ENCODE peak calls at places on chromosomes 12 and 14, in five cellular contexts. One of them, this sample, is unnamed. For H3K4me1, the result is how much of the 10 kb centered on the place peaks cover.

GRCh38 chr12:45866299-45866698 is 124.1 kb downstream of the SCAF11 start:
- DNase-seq in uterus: no peak
- DNase-seq in prostate gland: no peak
- DNase-seq in CD4-positive, alpha-beta memory T cell: no peak
- DNase-seq in CD8-positive, alpha-beta T cell: no peak
- DNase-seq in this sample: no peak

GRCh38 chr14:105859717-105860614 is 333.6 kb downstream of the TMEM121 start:
- DNase-seq in uterus: peak
- DNase-seq in prostate gland: no peak
- DNase-seq in CD4-positive, alpha-beta memory T cell: peak
- DNase-seq in CD8-positive, alpha-beta T cell: peak
- DNase-seq in this sample: no peak

GRCh38 chr14:102505775-102506598 is 3.6 kb downstream of the ANKRD9 start:
- DNase-seq in prostate gland: no peak
- DNase-seq in CD4-positive, alpha-beta memory T cell: no peak
- DNase-seq in uterus: no peak
- DNase-seq in CD8-positive, alpha-beta T cell: no peak
- DNase-seq in this sample: no peak

GRCh38 chr14:85701763-85702162 is 171.8 kb downstream of the FLRT2 start:
- DNase-seq in prostate gland: no peak
- DNase-seq in CD8-positive, alpha-beta T cell: no peak
- DNase-seq in uterus: no peak
- DNase-seq in CD4-positive, alpha-beta memory T cell: no peak
- DNase-seq in this sample: no peak

GRCh38 chr12:48510111-48510510 is 15.3 kb upstream of the OR8S1 start:
- DNase-seq in uterus: no peak
- DNase-seq in prostate gland: no peak
- DNase-seq in CD4-positive, alpha-beta memory T cell: no peak
- DNase-seq in CD8-positive, alpha-beta T cell: no peak
- DNase-seq in this sample: no peak

GRCh38 chr12:103955811-103956514 is 9.7 kb upstream of the TDG start:
- DNase-seq in prostate gland: no peak
- DNase-seq in CD4-positive, alpha-beta memory T cell: no peak
- DNase-seq in CD8-positive, alpha-beta T cell: no peak
- DNase-seq in uterus: no peak
- DNase-seq in this sample: no peak

GRCh38 chr14:95311752-95312151 is 8.0 kb downstream of the CLMN start:
- DNase-seq in CD4-positive, alpha-beta memory T cell: no peak
- DNase-seq in uterus: no peak
- DNase-seq in CD8-positive, alpha-beta T cell: no peak
- DNase-seq in prostate gland: no peak
- DNase-seq in this sample: no peak

GRCh38 chr14:74908861-74909341 is 14.2 kb downstream of the RPS6KL1 start:
- DNase-seq in uterus: no peak
- DNase-seq in CD4-positive, alpha-beta memory T cell: no peak
- DNase-seq in prostate gland: no peak
- DNase-seq in CD8-positive, alpha-beta T cell: no peak
- DNase-seq in this sample: no peak

GRCh38 chr14:55780156-55780946 is 200.3 kb downstream of the KTN1 start:
- DNase-seq in CD8-positive, alpha-beta T cell: no peak
- DNase-seq in prostate gland: peak
- DNase-seq in CD4-positive, alpha-beta memory T cell: no peak
- DNase-seq in uterus: no peak
- DNase-seq in this sample: no peak

GRCh38 chr14:65461730-65462129 is 49.2 kb downstream of the FUT8 start:
- DNase-seq in CD8-positive, alpha-beta T cell: no peak
- DNase-seq in uterus: no peak
- DNase-seq in CD4-positive, alpha-beta memory T cell: no peak
- DNase-seq in prostate gland: no peak
- DNase-seq in this sample: no peak

GRCh38 chr12:67391034-67391433 is 121.9 kb downstream of the CAND1 start:
- DNase-seq in CD8-positive, alpha-beta T cell: no peak
- DNase-seq in uterus: no peak
- DNase-seq in CD4-positive, alpha-beta memory T cell: no peak
- DNase-seq in prostate gland: no peak
- DNase-seq in this sample: no peak

GRCh38 chr14:55136868-55137785 is 8.1 kb downstream of the LGALS3 start:
- DNase-seq in CD4-positive, alpha-beta memory T cell: no peak
- DNase-seq in CD8-positive, alpha-beta T cell: no peak
- DNase-seq in prostate gland: no peak
- DNase-seq in uterus: peak
- DNase-seq in this sample: no peak

GRCh38 chr14:94918896-94919295 is 149.0 kb upstream of the GSC start:
- DNase-seq in CD4-positive, alpha-beta memory T cell: no peak
- DNase-seq in CD8-positive, alpha-beta T cell: no peak
- DNase-seq in prostate gland: no peak
- DNase-seq in uterus: no peak
- DNase-seq in this sample: no peak

GRCh38 chr12:132266370-132266769 is 63.0 kb downstream of the GALNT9 start:
- DNase-seq in CD8-positive, alpha-beta T cell: no peak
- DNase-seq in CD4-positive, alpha-beta memory T cell: no peak
- DNase-seq in uterus: no peak
- DNase-seq in prostate gland: no peak
- DNase-seq in this sample: no peak
- H3K4me1 ChIP-seq in CD8-positive, alpha-beta T cell: under half
- H3K4me1 ChIP-seq in CD4-positive, alpha-beta memory T cell: under half
- H3K4me1 ChIP-seq in uterus: under half
- H3K4me1 ChIP-seq in prostate gland: under half
- H3K4me1 ChIP-seq in this sample: under half

DNA sequence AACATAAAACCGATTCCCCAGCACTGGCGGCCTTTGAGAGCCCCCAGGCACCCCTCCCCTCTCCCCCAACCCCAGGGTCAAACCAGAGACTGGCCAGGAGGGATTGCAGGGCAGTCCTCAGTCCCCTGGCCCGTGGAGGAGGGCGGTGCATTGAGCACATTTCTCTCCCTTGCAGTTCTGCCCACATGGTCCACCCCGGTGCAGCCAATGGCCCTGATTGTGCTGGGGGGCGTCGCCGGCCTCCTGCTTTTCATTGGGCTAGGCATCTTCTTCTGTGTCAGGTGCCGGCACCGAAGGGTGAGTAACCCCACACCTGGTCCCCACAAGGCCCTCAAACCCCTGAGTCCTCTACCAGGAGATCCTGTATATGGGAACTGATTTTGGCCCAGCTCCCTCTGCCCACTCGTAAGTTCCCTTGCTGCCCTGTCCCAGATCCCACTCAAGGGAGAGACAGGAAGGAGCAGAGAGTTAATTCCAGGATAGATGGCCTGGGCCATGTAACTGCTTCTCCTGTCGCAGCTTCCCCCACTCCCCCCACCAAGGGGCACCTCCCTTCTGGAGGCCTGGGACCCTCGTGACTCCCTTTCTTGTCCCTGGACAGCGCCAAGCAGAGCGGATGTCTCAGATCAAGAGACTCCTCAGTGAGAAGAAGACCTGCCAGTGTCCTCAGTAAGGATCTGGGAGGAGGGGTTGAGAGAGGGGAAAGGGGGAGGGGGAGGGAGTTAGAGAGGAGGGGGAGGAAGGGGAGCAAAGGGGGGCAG is 3.2 kb upstream of the GPR162 start:
- DNase-seq in prostate gland: no peak
- DNase-seq in uterus: no peak
- DNase-seq in CD8-positive, alpha-beta T cell: no peak
- DNase-seq in CD4-positive, alpha-beta memory T cell: no peak
- DNase-seq in this sample: no peak
- H3K4me3 ChIP-seq in prostate gland: no peak
- H3K4me3 ChIP-seq in uterus: no peak
- H3K4me3 ChIP-seq in CD8-positive, alpha-beta T cell: no peak
- H3K4me3 ChIP-seq in CD4-positive, alpha-beta memory T cell: no peak
- H3K4me3 ChIP-seq in this sample: no peak

GRCh38 chr12:12010277-12011031 is 60.3 kb upstream of the BCL2L14 start:
- DNase-seq in CD8-positive, alpha-beta T cell: peak
- DNase-seq in prostate gland: peak
- DNase-seq in CD4-positive, alpha-beta memory T cell: peak
- DNase-seq in uterus: no peak
- DNase-seq in this sample: peak
- H3K4me1 ChIP-seq in CD8-positive, alpha-beta T cell: under half
- H3K4me1 ChIP-seq in prostate gland: under half
- H3K4me1 ChIP-seq in CD4-positive, alpha-beta memory T cell: half or more
- H3K4me1 ChIP-seq in uterus: under half
- H3K4me1 ChIP-seq in this sample: half or more

GRCh38 chr12:77439749-77440148 is 374.4 kb upstream of the E2F7 start:
- DNase-seq in CD8-positive, alpha-beta T cell: no peak
- DNase-seq in uterus: no peak
- DNase-seq in CD4-positive, alpha-beta memory T cell: no peak
- DNase-seq in prostate gland: no peak
- DNase-seq in this sample: no peak
- H3K4me3 ChIP-seq in CD8-positive, alpha-beta T cell: no peak
- H3K4me3 ChIP-seq in uterus: no peak
- H3K4me3 ChIP-seq in CD4-positive, alpha-beta memory T cell: no peak
- H3K4me3 ChIP-seq in prostate gland: no peak
- H3K4me3 ChIP-seq in this sample: no peak

GRCh38 chr12:65925626-65926025 is 101.3 kb downstream of the HMGA2 start:
- DNase-seq in CD4-positive, alpha-beta memory T cell: no peak
- DNase-seq in prostate gland: no peak
- DNase-seq in CD8-positive, alpha-beta T cell: no peak
- DNase-seq in uterus: no peak
- DNase-seq in this sample: no peak
- H3K4me1 ChIP-seq in CD4-positive, alpha-beta memory T cell: under half
- H3K4me1 ChIP-seq in prostate gland: under half
- H3K4me1 ChIP-seq in CD8-positive, alpha-beta T cell: under half
- H3K4me1 ChIP-seq in uterus: under half
- H3K4me1 ChIP-seq in this sample: under half

DNA sequence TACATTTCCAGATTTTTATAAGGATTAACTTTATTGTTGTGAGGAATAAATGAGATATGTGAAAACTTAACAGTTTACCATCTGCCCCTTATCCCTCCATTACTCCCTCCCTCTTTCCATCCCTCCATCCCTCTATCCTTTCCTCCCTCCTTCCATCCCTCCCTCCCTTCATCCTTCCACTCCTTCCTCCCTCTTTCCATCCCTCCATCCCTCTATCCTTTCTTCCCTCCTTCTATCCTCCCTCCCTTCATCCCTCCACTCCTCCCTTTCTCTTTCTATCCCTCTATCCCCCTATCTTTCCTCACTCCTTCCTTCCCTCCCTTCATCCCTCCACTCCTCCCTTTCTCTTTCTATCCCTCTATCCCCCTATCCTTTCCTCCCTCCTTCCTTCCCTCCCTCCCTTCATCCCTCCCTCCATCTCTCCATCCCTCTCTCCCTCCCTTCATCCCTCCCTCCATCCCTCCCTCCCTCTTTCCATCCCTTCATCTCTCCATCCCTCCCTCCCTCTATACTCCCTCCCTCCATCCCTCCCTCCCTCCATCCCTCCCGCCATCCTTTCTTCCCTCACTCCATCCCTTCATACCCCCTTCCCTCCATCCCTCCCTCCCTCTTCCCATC is 181.8 kb upstream of the PLXNC1 start:
- DNase-seq in CD8-positive, alpha-beta T cell: no peak
- DNase-seq in prostate gland: no peak
- DNase-seq in uterus: no peak
- DNase-seq in CD4-positive, alpha-beta memory T cell: no peak
- DNase-seq in this sample: no peak
- H3K4me3 ChIP-seq in CD8-positive, alpha-beta T cell: no peak
- H3K4me3 ChIP-seq in prostate gland: no peak
- H3K4me3 ChIP-seq in uterus: no peak
- H3K4me3 ChIP-seq in CD4-positive, alpha-beta memory T cell: no peak
- H3K4me3 ChIP-seq in this sample: no peak

DNA sequence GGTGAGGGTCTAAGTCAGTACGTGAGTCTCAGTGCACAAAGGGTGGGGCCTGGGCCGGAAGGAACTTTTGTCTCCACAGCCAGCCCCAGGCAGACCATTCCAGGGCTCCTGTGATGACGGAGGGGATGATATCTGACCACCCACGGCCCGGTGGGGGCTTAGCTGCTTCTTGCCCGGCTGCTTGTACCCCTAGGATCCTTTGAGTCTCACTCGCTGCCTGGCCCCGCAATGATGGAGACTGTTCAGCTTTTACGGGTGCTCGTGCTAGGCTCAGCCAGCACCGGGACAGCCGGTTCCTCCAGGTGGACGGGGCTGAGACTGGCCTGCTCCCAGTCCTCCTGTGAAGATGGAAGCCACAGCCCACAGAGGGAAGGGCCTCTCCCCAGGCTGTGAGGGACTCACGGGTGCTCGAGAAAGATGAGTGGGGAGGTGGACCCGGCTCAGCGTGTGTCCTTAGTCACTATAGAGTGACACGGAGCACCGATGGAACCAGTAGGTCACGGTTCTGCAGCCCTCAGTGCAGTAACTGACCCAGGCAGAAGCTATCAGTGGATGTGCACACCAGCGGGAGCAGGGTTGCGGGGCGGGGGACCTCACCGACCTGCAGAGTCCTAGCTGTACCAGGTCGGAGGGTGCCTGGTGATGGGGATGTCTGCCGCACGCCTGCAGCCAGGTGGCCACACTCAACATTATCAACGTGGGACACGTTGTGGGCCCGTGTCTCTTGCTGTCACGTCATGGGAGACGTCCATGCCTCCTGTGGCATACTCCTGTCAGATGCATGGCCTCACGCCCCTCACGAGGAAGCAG is 55.0 kb downstream of the ADGRD1 start:
- DNase-seq in CD4-positive, alpha-beta memory T cell: no peak
- DNase-seq in CD8-positive, alpha-beta T cell: no peak
- DNase-seq in uterus: no peak
- DNase-seq in prostate gland: no peak
- DNase-seq in this sample: no peak
- H3K4me1 ChIP-seq in CD4-positive, alpha-beta memory T cell: under half
- H3K4me1 ChIP-seq in CD8-positive, alpha-beta T cell: under half
- H3K4me1 ChIP-seq in uterus: under half
- H3K4me1 ChIP-seq in prostate gland: under half
- H3K4me1 ChIP-seq in this sample: under half

DNA sequence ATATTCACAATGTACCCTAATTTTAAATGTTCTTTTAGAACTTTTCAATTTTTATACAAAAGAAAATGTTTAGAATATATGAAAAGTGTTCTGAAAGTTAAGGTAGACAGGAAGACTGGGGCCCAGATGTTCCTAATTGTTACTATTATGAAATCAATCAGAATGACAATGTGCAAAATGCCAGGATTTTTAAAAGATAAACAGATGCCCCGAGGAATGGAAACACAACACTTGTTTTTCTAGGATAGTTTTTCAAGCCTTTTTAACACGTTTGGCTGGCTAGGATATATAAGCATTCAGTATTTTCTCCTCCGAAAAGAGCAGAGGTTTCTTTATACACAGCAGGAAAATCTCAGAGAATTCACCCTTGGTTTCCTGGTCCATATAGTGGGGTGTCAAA is 106.8 kb downstream of the ESR2 start:
- DNase-seq in prostate gland: no peak
- DNase-seq in CD8-positive, alpha-beta T cell: no peak
- DNase-seq in uterus: no peak
- DNase-seq in CD4-positive, alpha-beta memory T cell: no peak
- DNase-seq in this sample: no peak
- H3K4me3 ChIP-seq in prostate gland: no peak
- H3K4me3 ChIP-seq in CD8-positive, alpha-beta T cell: no peak
- H3K4me3 ChIP-seq in uterus: no peak
- H3K4me3 ChIP-seq in CD4-positive, alpha-beta memory T cell: no peak
- H3K4me3 ChIP-seq in this sample: no peak

DNA sequence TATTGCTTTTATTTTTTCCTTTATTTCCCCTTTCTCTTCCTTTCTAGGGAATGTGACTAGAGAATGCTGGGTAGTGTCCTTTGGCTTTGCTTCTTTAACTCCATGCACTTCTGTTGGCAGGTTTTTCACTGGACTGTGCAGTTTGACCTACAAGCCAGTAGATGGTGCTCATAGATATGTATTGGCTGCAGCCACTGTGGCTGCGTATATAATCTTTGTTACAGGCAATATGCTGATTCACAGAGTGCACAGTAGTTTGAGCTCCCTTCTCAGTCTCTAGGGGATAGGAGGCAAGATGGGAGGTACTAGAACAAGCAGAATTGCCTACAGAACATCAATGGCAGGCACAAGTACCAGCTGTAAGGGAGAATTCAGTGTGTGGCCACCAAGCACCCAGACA is 503.5 kb downstream of the LRFN5 start:
- DNase-seq in prostate gland: no peak
- DNase-seq in CD8-positive, alpha-beta T cell: no peak
- DNase-seq in uterus: no peak
- DNase-seq in CD4-positive, alpha-beta memory T cell: no peak
- DNase-seq in this sample: no peak
- H3K4me1 ChIP-seq in prostate gland: under half
- H3K4me1 ChIP-seq in CD8-positive, alpha-beta T cell: under half
- H3K4me1 ChIP-seq in uterus: under half
- H3K4me1 ChIP-seq in CD4-positive, alpha-beta memory T cell: under half
- H3K4me1 ChIP-seq in this sample: under half

This sample was measured in naive thymus-derived CD4-positive, alpha-beta T cell.